ENCODE peak calls at places on chromosomes 1 and 21, in nine cellular contexts. One of them, this sample, is unnamed.
A peak's percentile ranks its signal among the peaks of the same experiment; 100 is the strongest.

GRCh38 chr1:163055005-163055404 is 14.2 kb upstream of the RGS4 start:
- DNase-seq in stomach: no peak
- DNase-seq in H1: no peak
- DNase-seq in transverse colon: no peak
- DNase-seq in K562: no peak
- DNase-seq in suprapubic skin: no peak
- DNase-seq in HepG2: no peak
- DNase-seq in SK-N-SH: no peak
- DNase-seq in GM12878: no peak
- DNase-seq in this sample: no peak

GRCh38 chr1:9293512-9294439 is 1.1 kb downstream of the SPSB1 start:
- DNase-seq in stomach: peak; percentile 33
- DNase-seq in H1: peak; percentile 67
- DNase-seq in transverse colon: peak; percentile 55
- DNase-seq in K562: peak; percentile 61
- DNase-seq in suprapubic skin: no peak
- DNase-seq in HepG2: no peak
- DNase-seq in SK-N-SH: peak; percentile 79
- DNase-seq in GM12878: no peak
- DNase-seq in this sample: peak; percentile 91

GRCh38 chr1:161214374-161214773 is 721 bp upstream of the FCER1G start:
- DNase-seq in stomach: no peak
- DNase-seq in H1: no peak
- DNase-seq in transverse colon: no peak
- DNase-seq in K562: no peak
- DNase-seq in suprapubic skin: no peak
- DNase-seq in HepG2: no peak
- DNase-seq in SK-N-SH: no peak
- DNase-seq in GM12878: no peak
- DNase-seq in this sample: no peak

GRCh38 chr1:92329356-92330129 is 30.7 kb downstream of the RPAP2 start:
- DNase-seq in stomach: no peak
- DNase-seq in H1: no peak
- DNase-seq in transverse colon: no peak
- DNase-seq in K562: no peak
- DNase-seq in suprapubic skin: no peak
- DNase-seq in HepG2: no peak
- DNase-seq in SK-N-SH: no peak
- DNase-seq in GM12878: no peak
- DNase-seq in this sample: no peak

GRCh38 chr1:81554108-81554507 is 246.6 kb upstream of the ADGRL2 start:
- DNase-seq in stomach: no peak
- DNase-seq in H1: no peak
- DNase-seq in transverse colon: no peak
- DNase-seq in K562: no peak
- DNase-seq in suprapubic skin: no peak
- DNase-seq in HepG2: no peak
- DNase-seq in SK-N-SH: no peak
- DNase-seq in GM12878: no peak
- DNase-seq in this sample: no peak

GRCh38 chr1:219329606-219330005 is 155.9 kb downstream of the LYPLAL1 start:
- DNase-seq in stomach: no peak
- DNase-seq in H1: no peak
- DNase-seq in transverse colon: no peak
- DNase-seq in K562: no peak
- DNase-seq in suprapubic skin: no peak
- DNase-seq in HepG2: no peak
- DNase-seq in SK-N-SH: no peak
- DNase-seq in GM12878: no peak
- DNase-seq in this sample: no peak

GRCh38 chr1:9004731-9005708 is 21.2 kb downstream of the SLC2A7 start:
- DNase-seq in stomach: peak; percentile 85
- DNase-seq in H1: peak; percentile 97
- DNase-seq in transverse colon: peak; percentile 87
- DNase-seq in K562: peak; percentile 91
- DNase-seq in suprapubic skin: no peak
- DNase-seq in HepG2: peak; percentile 60
- DNase-seq in SK-N-SH: peak; percentile 80
- DNase-seq in GM12878: no peak
- DNase-seq in this sample: peak; percentile 91

GRCh38 chr1:236021424-236022135 is 43.3 kb downstream of the NID1 start:
- DNase-seq in stomach: no peak
- DNase-seq in H1: no peak
- DNase-seq in transverse colon: no peak
- DNase-seq in K562: no peak
- DNase-seq in suprapubic skin: no peak
- DNase-seq in HepG2: no peak
- DNase-seq in SK-N-SH: no peak
- DNase-seq in GM12878: no peak
- DNase-seq in this sample: no peak

GRCh38 chr1:225250432-225250831 is 177.4 kb downstream of the LBR start:
- DNase-seq in stomach: no peak
- DNase-seq in H1: no peak
- DNase-seq in transverse colon: no peak
- DNase-seq in K562: no peak
- DNase-seq in suprapubic skin: no peak
- DNase-seq in HepG2: no peak
- DNase-seq in SK-N-SH: no peak
- DNase-seq in GM12878: peak; percentile 34
- DNase-seq in this sample: no peak

GRCh38 chr1:20787100-20787774 is at the start of gene HP1BP3:
- DNase-seq in stomach: peak; percentile 83
- DNase-seq in H1: peak; percentile 62
- DNase-seq in transverse colon: peak; percentile 84
- DNase-seq in K562: peak; percentile 94
- DNase-seq in suprapubic skin: no peak
- DNase-seq in HepG2: peak; percentile 55
- DNase-seq in SK-N-SH: peak; percentile 93
- DNase-seq in GM12878: no peak
- DNase-seq in this sample: peak; percentile 71

GRCh38 chr1:82059931-82060330 is 259.2 kb downstream of the ADGRL2 start:
- DNase-seq in stomach: no peak
- DNase-seq in H1: no peak
- DNase-seq in transverse colon: no peak
- DNase-seq in K562: no peak
- DNase-seq in suprapubic skin: no peak
- DNase-seq in HepG2: no peak
- DNase-seq in SK-N-SH: no peak
- DNase-seq in GM12878: no peak
- DNase-seq in this sample: no peak

GRCh38 chr1:225657462-225657989 is 4.6 kb upstream of the ENAH start:
- DNase-seq in stomach: no peak
- DNase-seq in H1: peak; percentile 39
- DNase-seq in transverse colon: no peak
- DNase-seq in K562: no peak
- DNase-seq in suprapubic skin: no peak
- DNase-seq in HepG2: peak; percentile 62
- DNase-seq in SK-N-SH: no peak
- DNase-seq in GM12878: no peak
- DNase-seq in this sample: no peak

GRCh38 chr1:211145944-211146343 is 12.0 kb upstream of the KCNH1 start:
- DNase-seq in stomach: no peak
- DNase-seq in H1: no peak
- DNase-seq in transverse colon: peak; percentile 65
- DNase-seq in K562: no peak
- DNase-seq in suprapubic skin: no peak
- DNase-seq in HepG2: no peak
- DNase-seq in SK-N-SH: no peak
- DNase-seq in GM12878: no peak
- DNase-seq in this sample: no peak

GRCh38 chr1:162689745-162690671 is 57.7 kb downstream of the DDR2 start:
- DNase-seq in stomach: no peak
- DNase-seq in H1: no peak
- DNase-seq in transverse colon: no peak
- DNase-seq in K562: no peak
- DNase-seq in suprapubic skin: no peak
- DNase-seq in HepG2: no peak
- DNase-seq in SK-N-SH: no peak
- DNase-seq in GM12878: no peak
- DNase-seq in this sample: no peak

GRCh38 chr1:106753069-106753468 is 303.4 kb upstream of the PRMT6 start:
- DNase-seq in stomach: no peak
- DNase-seq in H1: no peak
- DNase-seq in transverse colon: no peak
- DNase-seq in K562: no peak
- DNase-seq in suprapubic skin: no peak
- DNase-seq in HepG2: no peak
- DNase-seq in SK-N-SH: no peak
- DNase-seq in GM12878: no peak
- DNase-seq in this sample: no peak
- TF ChIP-seq POLR2AphosphoS5 in stomach: no peak
- TF ChIP-seq POLR2AphosphoS5 in H1: no peak
- TF ChIP-seq POLR2AphosphoS5 in transverse colon: no peak
- TF ChIP-seq POLR2AphosphoS5 in K562: no peak
- TF ChIP-seq POLR2AphosphoS5 in suprapubic skin: no peak
- TF ChIP-seq POLR2AphosphoS5 in HepG2: no peak
- TF ChIP-seq POLR2AphosphoS5 in SK-N-SH: no peak
- TF ChIP-seq POLR2AphosphoS5 in GM12878: no peak
- TF ChIP-seq POLR2AphosphoS5 in this sample: no peak

GRCh38 chr21:43816611-43817071 is 27.3 kb downstream of the RRP1 start:
- DNase-seq in stomach: no peak
- DNase-seq in H1: no peak
- DNase-seq in transverse colon: no peak
- DNase-seq in K562: no peak
- DNase-seq in suprapubic skin: no peak
- DNase-seq in HepG2: no peak
- DNase-seq in SK-N-SH: no peak
- DNase-seq in GM12878: no peak
- DNase-seq in this sample: peak; percentile 68
- TF ChIP-seq CTCF in stomach: no peak
- TF ChIP-seq CTCF in H1: peak; percentile 75
- TF ChIP-seq CTCF in transverse colon: no peak
- TF ChIP-seq CTCF in K562: no peak
- TF ChIP-seq CTCF in suprapubic skin: no peak
- TF ChIP-seq CTCF in HepG2: peak; percentile 65
- TF ChIP-seq CTCF in SK-N-SH: no peak
- TF ChIP-seq CTCF in GM12878: peak; percentile 22
- TF ChIP-seq CTCF in this sample: no peak

DNA sequence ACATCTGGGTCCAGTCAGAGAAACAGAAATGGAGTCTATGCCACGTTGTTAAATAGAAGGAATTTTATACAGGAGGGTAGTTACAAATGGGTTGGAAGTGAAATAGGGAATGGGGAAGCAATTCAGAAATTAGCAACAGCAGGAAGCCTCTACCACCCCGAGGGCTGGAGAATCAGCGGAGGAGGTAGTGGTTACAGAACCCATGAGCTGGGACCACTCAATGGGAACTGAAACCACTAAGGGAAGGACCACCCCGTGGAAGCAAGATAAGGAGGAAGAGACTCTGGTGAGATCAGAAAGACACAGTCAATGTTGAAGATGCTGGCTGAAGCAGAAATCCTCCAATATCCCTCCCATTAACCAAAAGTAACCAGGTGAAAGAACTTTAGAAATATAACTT is 15.5 kb upstream of the MAST2 start:
- DNase-seq in stomach: no peak
- DNase-seq in H1: no peak
- DNase-seq in transverse colon: no peak
- DNase-seq in K562: no peak
- DNase-seq in suprapubic skin: no peak
- DNase-seq in HepG2: no peak
- DNase-seq in SK-N-SH: no peak
- DNase-seq in GM12878: no peak
- DNase-seq in this sample: no peak
- TF ChIP-seq EP300 in stomach: no peak
- TF ChIP-seq EP300 in H1: no peak
- TF ChIP-seq EP300 in transverse colon: no peak
- TF ChIP-seq EP300 in K562: no peak
- TF ChIP-seq EP300 in suprapubic skin: no peak
- TF ChIP-seq EP300 in HepG2: no peak
- TF ChIP-seq EP300 in SK-N-SH: no peak
- TF ChIP-seq EP300 in GM12878: no peak
- TF ChIP-seq EP300 in this sample: no peak

DNA sequence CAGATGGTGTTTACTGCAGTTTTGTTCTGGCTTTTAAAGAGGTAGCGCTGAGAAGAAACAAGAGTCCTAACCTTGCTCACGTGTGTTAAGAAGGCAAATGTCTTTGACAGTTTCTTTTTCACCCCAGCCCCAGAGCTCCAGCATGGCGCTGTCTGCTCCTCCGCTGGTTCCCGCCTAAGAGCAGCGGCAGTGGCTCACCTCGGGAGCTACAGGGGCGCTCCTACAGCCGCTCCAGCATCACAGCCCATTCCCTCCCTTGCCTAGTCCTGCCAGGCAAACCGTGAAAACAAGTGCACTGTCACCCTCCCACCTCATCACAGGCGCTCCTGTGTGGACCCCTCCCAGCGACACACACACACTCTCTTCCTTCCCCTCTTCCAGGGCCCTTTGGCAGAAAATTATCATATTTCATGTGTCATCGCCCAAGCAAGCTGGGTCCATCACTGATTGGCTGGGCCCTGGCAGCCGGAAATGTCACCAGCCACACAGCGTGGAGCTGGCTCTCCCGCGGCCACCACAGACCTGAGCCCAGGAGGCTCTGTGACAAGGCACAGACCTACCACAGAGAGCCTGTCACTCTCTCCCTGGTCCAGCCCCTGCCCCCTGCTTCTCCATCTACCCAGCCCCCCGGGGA is 1.2 kb upstream of the HIVEP3 start:
- DNase-seq in stomach: peak; percentile 40
- DNase-seq in H1: peak; percentile 59
- DNase-seq in transverse colon: peak; percentile 57
- DNase-seq in K562: peak; percentile 40
- DNase-seq in suprapubic skin: no peak
- DNase-seq in HepG2: no peak
- DNase-seq in SK-N-SH: peak; percentile 85
- DNase-seq in GM12878: peak; percentile 55
- DNase-seq in this sample: peak; percentile 63
- TF ChIP-seq POLR2AphosphoS5 in stomach: no peak
- TF ChIP-seq POLR2AphosphoS5 in H1: no peak
- TF ChIP-seq POLR2AphosphoS5 in transverse colon: no peak
- TF ChIP-seq POLR2AphosphoS5 in K562: no peak
- TF ChIP-seq POLR2AphosphoS5 in suprapubic skin: no peak
- TF ChIP-seq POLR2AphosphoS5 in HepG2: no peak
- TF ChIP-seq POLR2AphosphoS5 in SK-N-SH: no peak
- TF ChIP-seq POLR2AphosphoS5 in GM12878: peak; percentile 78
- TF ChIP-seq POLR2AphosphoS5 in this sample: peak; percentile 45